ENCODE peak calls at places on chromosome 21, in six cellular contexts. One of them, this sample, is unnamed.
A peak's percentile ranks its signal among the peaks of the same experiment; 100 is the strongest.

GRCh38 chr21:28790335-28790734 is 202.3 kb downstream of the LTN1 start:
- DNase-seq in A549: no peak
- DNase-seq in ascending aorta: no peak
- DNase-seq in breast epithelium: no peak
- DNase-seq in stomach: no peak
- DNase-seq in HCT116: no peak
- DNase-seq in this sample: no peak

GRCh38 chr21:18369115-18369514 is 34.5 kb downstream of the TMPRSS15 start:
- DNase-seq in stomach: no peak
- DNase-seq in A549: no peak
- DNase-seq in breast epithelium: no peak
- DNase-seq in ascending aorta: no peak
- DNase-seq in HCT116: no peak
- DNase-seq in this sample: no peak

GRCh38 chr21:25080161-25080560 is 527.1 kb downstream of the MRPL39 start:
- DNase-seq in stomach: no peak
- DNase-seq in HCT116: no peak
- DNase-seq in ascending aorta: no peak
- DNase-seq in A549: no peak
- DNase-seq in breast epithelium: no peak
- DNase-seq in this sample: no peak

GRCh38 chr21:38973552-38973951 is 167.8 kb downstream of the ETS2 start:
- DNase-seq in breast epithelium: no peak
- DNase-seq in A549: no peak
- DNase-seq in ascending aorta: no peak
- DNase-seq in stomach: no peak
- DNase-seq in HCT116: no peak
- DNase-seq in this sample: no peak

GRCh38 chr21:43362306-43362927 is 64.5 kb downstream of the SIK1 start:
- DNase-seq in breast epithelium: no peak
- DNase-seq in HCT116: no peak
- DNase-seq in A549: no peak
- DNase-seq in ascending aorta: peak; percentile 39
- DNase-seq in stomach: peak; percentile 56
- DNase-seq in this sample: peak; percentile 86

GRCh38 chr21:29303301-29303700 is 4.6 kb downstream of the BACH1 start:
- DNase-seq in stomach: no peak
- DNase-seq in HCT116: no peak
- DNase-seq in breast epithelium: no peak
- DNase-seq in A549: no peak
- DNase-seq in ascending aorta: no peak
- DNase-seq in this sample: no peak

GRCh38 chr21:38952890-38953289 is 147.2 kb downstream of the ETS2 start:
- DNase-seq in A549: no peak
- DNase-seq in breast epithelium: no peak
- DNase-seq in ascending aorta: no peak
- DNase-seq in stomach: no peak
- DNase-seq in HCT116: no peak
- DNase-seq in this sample: no peak

GRCh38 chr21:38311765-38312164 is 55.0 kb downstream of the KCNJ15 start:
- DNase-seq in HCT116: no peak
- DNase-seq in stomach: no peak
- DNase-seq in A549: no peak
- DNase-seq in ascending aorta: no peak
- DNase-seq in breast epithelium: no peak
- DNase-seq in this sample: no peak

GRCh38 chr21:45576838-45577737 is 34.8 kb upstream of the SLC19A1 start:
- DNase-seq in ascending aorta: no peak
- DNase-seq in breast epithelium: peak; percentile 47
- DNase-seq in HCT116: no peak
- DNase-seq in stomach: no peak
- DNase-seq in A549: no peak
- DNase-seq in this sample: no peak

GRCh38 chr21:19440792-19441494 is 1037.4 kb upstream of the TMPRSS15 start:
- DNase-seq in breast epithelium: no peak
- DNase-seq in HCT116: no peak
- DNase-seq in ascending aorta: no peak
- DNase-seq in stomach: no peak
- DNase-seq in A549: no peak
- DNase-seq in this sample: no peak

GRCh38 chr21:46121286-46122221 is 23.6 kb downstream of the COL6A2 start:
- DNase-seq in HCT116: no peak
- DNase-seq in A549: no peak
- DNase-seq in ascending aorta: peak; percentile 6
- DNase-seq in breast epithelium: peak; percentile 47
- DNase-seq in stomach: peak; percentile 19
- DNase-seq in this sample: no peak

GRCh38 chr21:39217356-39218081 is 34.3 kb upstream of the PSMG1 start:
- DNase-seq in HCT116: no peak
- DNase-seq in breast epithelium: no peak
- DNase-seq in A549: no peak
- DNase-seq in ascending aorta: no peak
- DNase-seq in stomach: no peak
- DNase-seq in this sample: no peak

GRCh38 chr21:44509539-44509938 is 30.5 kb downstream of the KRTAP10-1 start:
- DNase-seq in A549: no peak
- DNase-seq in stomach: peak; percentile 93
- DNase-seq in ascending aorta: no peak
- DNase-seq in breast epithelium: peak; percentile 77
- DNase-seq in HCT116: peak; percentile 29
- DNase-seq in this sample: no peak

GRCh38 chr21:44842721-44843445 is 25.0 kb upstream of the SUMO3 start:
- DNase-seq in stomach: no peak
- DNase-seq in A549: no peak
- DNase-seq in breast epithelium: peak; percentile 41
- DNase-seq in ascending aorta: no peak
- DNase-seq in HCT116: no peak
- DNase-seq in this sample: no peak

GRCh38 chr21:25491267-25491666 is 116.0 kb downstream of the MRPL39 start:
- DNase-seq in HCT116: no peak
- DNase-seq in ascending aorta: no peak
- DNase-seq in breast epithelium: no peak
- DNase-seq in stomach: no peak
- DNase-seq in A549: no peak
- DNase-seq in this sample: no peak

GRCh38 chr21:25283720-25284119 is 323.6 kb downstream of the MRPL39 start:
- DNase-seq in A549: no peak
- DNase-seq in stomach: no peak
- DNase-seq in HCT116: no peak
- DNase-seq in breast epithelium: no peak
- DNase-seq in ascending aorta: no peak
- DNase-seq in this sample: no peak

GRCh38 chr21:16800536-16800935 is 712.3 kb upstream of the CXADR start:
- DNase-seq in ascending aorta: no peak
- DNase-seq in stomach: no peak
- DNase-seq in HCT116: no peak
- DNase-seq in A549: no peak
- DNase-seq in breast epithelium: no peak
- DNase-seq in this sample: no peak

GRCh38 chr21:39776589-39776988 is 31.6 kb downstream of the IGSF5 start:
- DNase-seq in HCT116: no peak
- DNase-seq in stomach: no peak
- DNase-seq in A549: no peak
- DNase-seq in ascending aorta: no peak
- DNase-seq in breast epithelium: no peak
- DNase-seq in this sample: no peak

GRCh38 chr21:28215214-28215954 is 777.3 kb downstream of the LTN1 start:
- DNase-seq in breast epithelium: no peak
- DNase-seq in stomach: no peak
- DNase-seq in HCT116: no peak
- DNase-seq in A549: no peak
- DNase-seq in ascending aorta: no peak
- DNase-seq in this sample: no peak

GRCh38 chr21:28699591-28700259 is 293.0 kb downstream of the LTN1 start:
- DNase-seq in ascending aorta: no peak
- DNase-seq in A549: no peak
- DNase-seq in breast epithelium: no peak
- DNase-seq in HCT116: no peak
- DNase-seq in stomach: no peak
- DNase-seq in this sample: no peak

GRCh38 chr21:45577806-45578801 is 35.9 kb upstream of the SLC19A1 start:
- DNase-seq in ascending aorta: no peak
- DNase-seq in breast epithelium: peak; percentile 35
- DNase-seq in HCT116: no peak
- DNase-seq in A549: no peak
- DNase-seq in stomach: peak; percentile 31
- DNase-seq in this sample: no peak

GRCh38 chr21:29092102-29092959 is 18.9 kb upstream of the CCT8 start:
- DNase-seq in ascending aorta: no peak
- DNase-seq in A549: no peak
- DNase-seq in HCT116: no peak
- DNase-seq in breast epithelium: no peak
- DNase-seq in stomach: no peak
- DNase-seq in this sample: no peak

GRCh38 chr21:34129039-34129891 is 55.9 kb downstream of the MRPS6 start:
- DNase-seq in ascending aorta: no peak
- DNase-seq in HCT116: no peak
- DNase-seq in breast epithelium: no peak
- DNase-seq in A549: no peak
- DNase-seq in stomach: peak; percentile 35
- DNase-seq in this sample: peak; percentile 41

GRCh38 chr21:30349572-30349971 is 1.2 kb upstream of the KRTAP23-1 start:
- DNase-seq in A549: no peak
- DNase-seq in HCT116: no peak
- DNase-seq in ascending aorta: no peak
- DNase-seq in stomach: no peak
- DNase-seq in breast epithelium: no peak
- DNase-seq in this sample: no peak

GRCh38 chr21:8998946-8999681 is 1522.3 kb upstream of the TPTE start:
- DNase-seq in breast epithelium: no peak
- DNase-seq in A549: no peak
- DNase-seq in stomach: no peak
- DNase-seq in ascending aorta: no peak
- DNase-seq in HCT116: no peak
- DNase-seq in this sample: no peak

DNA sequence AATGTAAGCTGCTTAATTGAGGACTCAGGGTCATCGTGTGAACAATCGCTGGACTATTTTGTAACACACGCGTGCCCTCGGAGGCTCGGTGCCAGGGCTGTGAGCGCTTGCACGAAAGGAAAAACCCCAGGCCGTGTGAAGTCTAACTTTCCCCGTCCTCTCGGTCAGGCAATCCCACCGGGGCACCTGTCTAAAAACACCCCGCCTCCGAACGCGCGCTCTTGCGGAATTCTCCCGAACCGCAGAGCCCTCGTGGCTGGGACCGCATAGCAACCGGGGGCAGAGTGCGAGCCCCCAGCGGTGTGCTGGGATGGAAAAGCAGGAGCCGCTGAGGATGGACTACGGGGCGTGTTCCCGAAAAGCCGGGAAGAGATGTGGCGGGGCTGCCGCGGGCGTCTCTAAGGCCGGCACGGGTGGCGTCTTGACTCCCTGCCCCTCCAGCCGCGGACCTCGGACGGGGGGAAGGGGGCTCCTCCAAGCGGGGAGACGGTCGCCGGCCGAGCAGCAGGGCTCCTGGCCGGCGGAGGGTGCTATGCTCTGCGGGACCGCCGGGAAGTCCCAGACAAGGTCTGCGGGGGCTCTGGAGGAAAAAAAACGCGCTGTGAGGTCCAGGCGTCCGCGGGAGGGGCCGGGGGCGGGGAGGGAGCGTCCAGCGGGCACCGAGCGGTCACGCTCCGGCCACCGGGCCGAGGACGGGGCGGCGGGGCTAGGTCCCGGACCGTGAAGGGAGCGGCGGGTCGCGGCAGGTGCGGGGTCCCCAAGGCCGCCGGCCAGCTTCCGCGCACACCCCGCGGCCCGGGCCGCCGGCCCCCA is 936 bp downstream of the ZBTB21 start:
- DNase-seq in HCT116: no peak
- DNase-seq in ascending aorta: no peak
- DNase-seq in breast epithelium: no peak
- DNase-seq in A549: peak; percentile 6
- DNase-seq in stomach: peak; percentile 52
- DNase-seq in this sample: peak; percentile 11
- TF ChIP-seq CTCF in HCT116: peak; percentile 19
- TF ChIP-seq CTCF in ascending aorta: peak; percentile 17
- TF ChIP-seq CTCF in breast epithelium: peak; percentile 23
- TF ChIP-seq CTCF in A549: peak; percentile 8
- TF ChIP-seq CTCF in stomach: no peak
- TF ChIP-seq CTCF in this sample: peak; percentile 27

DNA sequence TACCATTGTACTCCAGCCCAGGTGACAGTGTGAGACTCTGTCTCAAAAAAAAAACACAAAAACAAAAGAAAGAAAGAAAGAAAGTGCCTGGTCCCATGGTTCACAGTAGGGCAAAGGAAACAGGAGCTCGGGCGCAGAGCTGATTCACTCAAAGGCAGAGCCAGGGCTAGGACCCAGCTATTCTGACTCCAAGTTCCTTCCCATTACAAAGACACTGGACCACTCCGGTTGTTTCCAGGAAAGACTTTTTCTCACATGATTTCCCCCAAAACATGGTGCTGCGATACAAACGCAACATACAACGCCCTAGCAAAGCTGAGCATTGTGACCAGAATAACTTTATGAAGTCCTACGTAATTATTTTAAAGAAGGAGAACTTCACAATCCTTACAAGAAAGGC is 10.7 kb downstream of the ABCG1 start:
- DNase-seq in A549: no peak
- DNase-seq in HCT116: no peak
- DNase-seq in ascending aorta: no peak
- DNase-seq in stomach: no peak
- DNase-seq in breast epithelium: no peak
- DNase-seq in this sample: no peak
- H3K27ac ChIP-seq in A549: no peak overlapping the region
- H3K27ac ChIP-seq in HCT116: no peak overlapping the region
- H3K27ac ChIP-seq in ascending aorta: no peak overlapping the region
- H3K27ac ChIP-seq in stomach: no peak overlapping the region
- H3K27ac ChIP-seq in breast epithelium: no peak overlapping the region
- H3K27ac ChIP-seq in this sample: no peak overlapping the region

GRCh38 chr21:35828161-35828560 is 232.2 kb downstream of the SETD4 start:
- DNase-seq in stomach: no peak
- DNase-seq in ascending aorta: no peak
- DNase-seq in breast epithelium: no peak
- DNase-seq in A549: no peak
- DNase-seq in HCT116: no peak
- DNase-seq in this sample: no peak
- TF ChIP-seq CTCF in stomach: no peak
- TF ChIP-seq CTCF in ascending aorta: no peak
- TF ChIP-seq CTCF in breast epithelium: no peak
- TF ChIP-seq CTCF in A549: no peak
- TF ChIP-seq CTCF in HCT116: no peak
- TF ChIP-seq CTCF in this sample: no peak

GRCh38 chr21:31795992-31796391 is 64.1 kb upstream of the SCAF4 start:
- DNase-seq in ascending aorta: no peak
- DNase-seq in HCT116: no peak
- DNase-seq in stomach: no peak
- DNase-seq in breast epithelium: no peak
- DNase-seq in A549: no peak
- DNase-seq in this sample: no peak

GRCh38 chr21:31801551-31802234 is 69.8 kb upstream of the SCAF4 start:
- DNase-seq in breast epithelium: no peak
- DNase-seq in HCT116: no peak
- DNase-seq in A549: no peak
- DNase-seq in ascending aorta: no peak
- DNase-seq in stomach: no peak
- DNase-seq in this sample: no peak

GRCh38 chr21:31803039-31804007 is 69.5 kb upstream of the HUNK start:
- DNase-seq in stomach: no peak
- DNase-seq in A549: no peak
- DNase-seq in ascending aorta: no peak
- DNase-seq in HCT116: no peak
- DNase-seq in breast epithelium: no peak
- DNase-seq in this sample: no peak

GRCh38 chr21:31802331-31802730 is 70.4 kb upstream of the SCAF4 start:
- DNase-seq in breast epithelium: no peak
- DNase-seq in stomach: no peak
- DNase-seq in HCT116: no peak
- DNase-seq in A549: no peak
- DNase-seq in ascending aorta: no peak
- DNase-seq in this sample: no peak

GRCh38 chr21:31798842-31799691 is 67.1 kb upstream of the SCAF4 start:
- DNase-seq in HCT116: no peak
- DNase-seq in breast epithelium: no peak
- DNase-seq in stomach: no peak
- DNase-seq in ascending aorta: no peak
- DNase-seq in A549: no peak
- DNase-seq in this sample: no peak
- H3K27ac ChIP-seq in HCT116: no peak overlapping the region
- H3K27ac ChIP-seq in breast epithelium: no peak overlapping the region
- H3K27ac ChIP-seq in stomach: no peak overlapping the region
- H3K27ac ChIP-seq in ascending aorta: no peak overlapping the region
- H3K27ac ChIP-seq in A549: no peak overlapping the region
- H3K27ac ChIP-seq in this sample: no peak overlapping the region

This sample was measured in CD4-positive, alpha-beta T cell.